ENCODE peak calls at places on chromosome 10, in four cellular contexts. Y, S, G and I are unnamed samples.

GRCh38 chr10:57694956-57695605 is 572.6 kb downstream of the IPMK start:
- DNase-seq in Y (no peak), S (peak; percentile 26), G (no peak), I (peak; percentile 5)

GRCh38 chr10:59175538-59176240 is 754 bp upstream of the PHYHIPL start:
- DNase-seq in Y (no peak), S (no peak), G (peak; percentile 59), I (no peak)

GRCh38 chr10:86410542-86411124 is 44.0 kb upstream of the GRID1 start:
- DNase-seq in Y (no peak), S (peak; percentile 89), G (peak; percentile 91), I (peak; percentile 70)

GRCh38 chr10:33669861-33670385 is 335.5 kb upstream of the NRP1 start:
- DNase-seq in Y (no peak), S (no peak), G (no peak), I (no peak)

GRCh38 chr10:78053201-78053868 is 19.7 kb downstream of the RPS24 start:
- DNase-seq in Y (no peak), S (peak; percentile 89), G (no peak), I (peak; percentile 22)

GRCh38 chr10:108358912-108359311 is 1194.4 kb upstream of the SORCS1 start:
- DNase-seq in Y (no peak), S (peak; percentile 82), G (no peak), I (peak; percentile 66)

GRCh38 chr10:26770069-26770468 is 72.6 kb downstream of the PDSS1 start:
- DNase-seq in Y (no peak), S (no peak), G (no peak), I (no peak)

GRCh38 chr10:103632247-103632642 is 138.7 kb downstream of the NEURL1 start:
- DNase-seq in Y (no peak), S (no peak), G (no peak), I (no peak)

GRCh38 chr10:77290528-77291155 is 347.0 kb downstream of the KCNMA1 start:
- DNase-seq in Y (no peak), S (peak; percentile 93), G (no peak), I (peak; percentile 97)

GRCh38 chr10:21531164-21531563 is 2.9 kb upstream of the MLLT10 start:
- DNase-seq in Y (no peak), S (peak; percentile 59), G (no peak), I (no peak)

GRCh38 chr10:33566001-33566400 is 231.5 kb upstream of the NRP1 start:
- DNase-seq in Y (no peak), S (no peak), G (no peak), I (no peak)

GRCh38 chr10:36606234-36606839 is 519.1 kb upstream of the ANKRD30A start:
- DNase-seq in Y (no peak), S (peak; percentile 40), G (no peak), I (peak; percentile 32)

GRCh38 chr10:123150986-123151738 is 3.0 kb upstream of the BUB3 start:
- DNase-seq in Y (no peak), S (peak; percentile 9), G (peak; percentile 19), I (no peak)

GRCh38 chr10:46198516-46198915 is 88.3 kb upstream of the ANTXRL start:
- DNase-seq in Y (no peak), S (no peak), G (peak; percentile 19), I (peak; percentile 9)

GRCh38 chr10:27190508-27190907 is 35.4 kb downstream of the MASTL start:
- DNase-seq in Y (no peak), S (no peak), G (no peak), I (no peak)

GRCh38 chr10:97388152-97388551 is 13.0 kb downstream of the RRP12 start:
- DNase-seq in Y (peak; percentile 65), S (no peak), G (no peak), I (no peak)

GRCh38 chr10:103820101-103821062 is 35.0 kb downstream of the SH3PXD2A start:
- DNase-seq in Y (peak; percentile 82), S (peak; percentile 60), G (no peak), I (peak; percentile 11)

GRCh38 chr10:32909461-32909860 is 48.6 kb downstream of the ITGB1 start:
- DNase-seq in Y (no peak), S (peak; percentile 41), G (no peak), I (no peak)

GRCh38 chr10:43001427-43001795 is 75.5 kb upstream of the RET start:
- DNase-seq in Y (no peak), S (no peak), G (no peak), I (no peak)

GRCh38 chr10:103445767-103446567 is 6.2 kb downstream of the CALHM2 start:
- DNase-seq in Y (peak; percentile 91), S (peak; percentile 52), G (no peak), I (no peak)

DNA sequence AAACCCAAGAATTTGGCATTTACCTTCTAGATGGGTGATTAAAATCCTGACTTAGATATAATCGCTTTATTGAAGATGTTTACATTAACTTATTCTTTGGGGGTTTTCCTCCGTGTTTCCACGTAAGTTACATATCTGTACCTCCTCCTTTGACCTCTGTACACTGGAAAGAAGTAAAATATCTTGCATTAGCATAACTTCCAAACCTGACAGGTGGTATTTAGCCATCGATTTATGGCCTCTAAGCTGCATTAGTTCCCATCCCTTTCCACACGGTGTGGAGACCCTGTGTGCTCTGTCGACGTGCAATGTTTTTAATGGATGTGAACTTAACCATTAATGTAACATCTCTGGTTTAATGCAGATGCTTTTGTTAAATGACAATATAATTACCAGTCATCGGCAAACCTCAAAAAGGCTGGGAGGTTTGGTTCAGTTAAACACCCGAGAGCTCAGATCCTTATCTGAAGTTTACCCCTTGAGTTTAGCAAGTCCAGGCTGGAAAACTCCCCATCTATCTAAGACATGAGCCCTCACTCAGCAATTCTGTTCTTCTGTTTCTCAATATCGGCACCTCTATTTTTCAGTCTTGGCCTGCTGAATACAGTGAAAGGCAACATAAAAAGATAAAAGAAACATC is 295.2 kb downstream of the GATA3 start:
- DNase-seq in Y (no peak), S (no peak), G (no peak), I (no peak)
- H3K4me3 ChIP-seq in Y (no peak overlapping the region), S (no peak overlapping the region), G (no peak overlapping the region), I (no peak overlapping the region)

GRCh38 chr10:48454302-48455054 is 148.0 kb downstream of the MAPK8 start:
- DNase-seq in Y (no peak), S (no peak), G (no peak), I (no peak)

GRCh38 chr10:48456808-48457761 is 147.8 kb downstream of the ARHGAP22 start:
- DNase-seq in Y (no peak), S (no peak), G (no peak), I (no peak)

GRCh38 chr10:48456361-48456804 is 148.5 kb downstream of the ARHGAP22 start:
- DNase-seq in Y (no peak), S (no peak), G (no peak), I (no peak)

GRCh38 chr10:48455055-48455391 is 148.5 kb downstream of the MAPK8 start:
- DNase-seq in Y (peak; percentile 32), S (no peak), G (no peak), I (no peak)

GRCh38 chr10:48455392-48456151 is 149.1 kb downstream of the MAPK8 start:
- DNase-seq in Y (peak; percentile 50), S (no peak), G (no peak), I (no peak)
- H3K4me3 ChIP-seq in Y (no peak overlapping the region), S (no peak overlapping the region), G (no peak overlapping the region), I (no peak overlapping the region)

GRCh38 chr10:5547934-5548660 is 23.3 kb downstream of the CALML3 start:
- DNase-seq in Y (no peak), S (no peak), G (peak; percentile 78), I (no peak)
- H3K4me3 ChIP-seq in Y (peak overlapping the region; percentile 10), S (no peak overlapping the region), G (no peak overlapping the region), I (no peak overlapping the region)

GRCh38 chr10:91925022-91925320 is 1.4 kb downstream of the BTAF1 start:
- DNase-seq in Y (no peak), S (no peak), G (no peak), I (no peak)
- H3K4me3 ChIP-seq in Y (peak overlapping the region; percentile 88), S (peak overlapping the region; percentile 92), G (peak overlapping the region; percentile 19), I (peak overlapping the region; percentile 93)

GRCh38 chr10:113369185-113369785 is 183.6 kb upstream of the HABP2 start:
- DNase-seq in Y (no peak), S (no peak), G (no peak), I (no peak)
- H3K4me3 ChIP-seq in Y (no peak overlapping the region), S (no peak overlapping the region), G (no peak overlapping the region), I (no peak overlapping the region)

DNA sequence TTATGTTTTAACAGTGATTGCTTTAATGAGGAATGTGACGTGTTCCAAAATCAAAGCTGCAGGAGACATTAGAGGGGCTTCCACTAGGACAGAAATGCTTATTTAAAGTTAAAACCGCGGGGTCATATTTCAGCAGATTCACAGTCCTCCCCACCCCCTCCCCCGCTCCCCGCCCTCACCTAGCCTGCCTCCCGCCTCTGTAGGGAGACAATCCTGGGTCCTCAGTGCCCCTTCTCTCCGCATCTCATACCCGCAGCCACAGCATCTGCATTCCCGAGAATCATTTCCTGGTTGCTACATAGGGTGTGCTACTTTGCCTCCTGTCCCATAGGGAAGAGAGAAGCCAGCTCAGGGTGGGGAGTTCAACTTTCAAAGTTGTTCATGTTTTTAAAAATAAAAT is 3.1 kb upstream of the DRGX start:
- DNase-seq in Y (no peak), S (no peak), G (no peak), I (no peak)
- H3K4me3 ChIP-seq in Y (no peak overlapping the region), S (no peak overlapping the region), G (no peak overlapping the region), I (no peak overlapping the region)

GRCh38 chr10:70457759-70458305 is 16.4 kb upstream of the NODAL start:
- DNase-seq in Y (no peak), S (no peak), G (no peak), I (no peak)
- H3K4me3 ChIP-seq in Y (peak overlapping the region; percentile 50), S (no peak overlapping the region), G (no peak overlapping the region), I (no peak overlapping the region)

DNA sequence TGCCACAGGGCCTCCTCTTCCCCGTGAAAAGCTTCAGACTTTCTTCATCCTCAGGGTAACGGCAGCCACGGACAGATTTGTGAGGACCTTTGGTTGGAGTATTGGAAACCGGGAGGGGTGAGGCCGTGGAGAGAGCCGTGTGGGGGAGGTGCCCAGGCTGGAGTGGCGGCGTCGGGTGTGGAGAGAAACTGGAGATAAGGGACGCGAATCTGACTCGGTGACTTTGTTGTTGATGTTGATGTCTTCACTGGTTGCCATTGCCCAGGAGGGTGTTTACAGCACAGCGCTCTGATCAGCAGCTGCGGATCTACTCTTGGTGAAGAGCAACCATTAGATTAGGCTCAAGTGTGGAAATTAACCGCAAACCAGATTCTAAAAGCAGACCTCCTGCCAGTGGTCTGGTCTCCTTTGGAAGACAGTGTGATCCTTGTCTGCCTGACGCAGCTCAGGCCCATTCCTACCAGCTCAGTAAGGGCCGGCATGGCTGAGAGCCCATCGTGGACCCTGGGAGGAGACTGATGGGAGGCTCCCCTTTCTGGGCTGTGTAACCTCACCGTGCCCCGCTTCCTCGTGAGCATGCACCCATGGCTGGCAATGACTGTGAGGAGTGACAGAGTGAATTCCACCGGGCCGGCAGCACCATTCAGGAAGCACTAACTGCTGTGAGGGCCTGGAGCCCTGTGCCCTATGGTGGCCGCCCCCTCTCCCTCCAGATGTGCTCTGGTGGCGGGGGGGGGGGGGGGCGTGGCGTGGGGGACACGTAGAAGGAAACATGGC is 90.3 kb downstream of the INPP5A start:
- DNase-seq in Y (peak; percentile 71), S (peak; percentile 50), G (peak; percentile 76), I (peak; percentile 26)
- H3K4me3 ChIP-seq in Y (peak overlapping the region; percentile 9), S (no peak overlapping the region), G (no peak overlapping the region), I (no peak overlapping the region)

GRCh38 chr10:69089638-69090599 is 2.0 kb downstream of the SRGN start:
- DNase-seq in Y (no peak), S (peak; percentile 54), G (peak; percentile 42), I (peak; percentile 64)
- H3K4me3 ChIP-seq in Y (peak overlapping the region; percentile 51), S (no peak overlapping the region), G (no peak overlapping the region), I (peak overlapping the region; percentile 70)